ENCODE peak calls at places on chromosomes 7 and 10, in four cellular contexts. J is HepG2, E is SK-N-SH, K is H1. B is an unnamed sample.

GRCh38 chr7:7861211-7861633 is 107.4 kb upstream of the GLCCI1 start:
- DNase-seq in J (peak; percentile 49), E (no peak), K (no peak), B (no peak)

GRCh38 chr7:94303736-94304135 is 91.0 kb upstream of the COL1A2 start:
- DNase-seq in J (no peak), E (no peak), K (no peak), B (no peak)

GRCh38 chr7:55251313-55251712 is 113.8 kb upstream of the LANCL2 start:
- DNase-seq in J (no peak), E (no peak), K (no peak), B (no peak)

GRCh38 chr7:50962281-50962883 is 179.7 kb upstream of the GRB10 start:
- DNase-seq in J (no peak), E (no peak), K (no peak), B (no peak)

GRCh38 chr7:56105508-56105907 is 768 bp downstream of the CHCHD2 start:
- DNase-seq in J (peak; percentile 73), E (no peak), K (no peak), B (no peak)

GRCh38 chr7:29102554-29103151 is 43.7 kb downstream of the CPVL start:
- DNase-seq in J (peak; percentile 48), E (peak; percentile 67), K (peak; percentile 80), B (no peak)

GRCh38 chr10:129892571-129893045 is 71.5 kb downstream of the EBF3 start:
- DNase-seq in J (no peak), E (peak; percentile 62), K (no peak), B (no peak)

GRCh38 chr7:99099499-99100077 is 44.3 kb downstream of the SMURF1 start:
- DNase-seq in J (peak; percentile 50), E (no peak), K (no peak), B (no peak)

GRCh38 chr7:151142686-151143040 is 24.8 kb downstream of the GBX1 start:
- DNase-seq in J (no peak), E (no peak), K (no peak), B (no peak)

GRCh38 chr7:73736885-73737284 is 1.7 kb downstream of the ABHD11 start:
- DNase-seq in J (no peak), E (no peak), K (no peak), B (no peak)

GRCh38 chr10:12631787-12632562 is 282.6 kb downstream of the CAMK1D start:
- DNase-seq in J (peak; percentile 69), E (no peak), K (no peak), B (no peak)

GRCh38 chr10:77555591-77556212 is 81.9 kb downstream of the KCNMA1 start:
- DNase-seq in J (no peak), E (no peak), K (no peak), B (no peak)

GRCh38 chr7:29865526-29865925 is 59.2 kb downstream of the WIPF3 start:
- DNase-seq in J (peak; percentile 15), E (no peak), K (no peak), B (no peak)

GRCh38 chr7:23471090-23471859 is 984 bp upstream of the IGF2BP3 start:
- DNase-seq in J (peak; percentile 83), E (peak; percentile 93), K (peak; percentile 89), B (no peak)

GRCh38 chr10:107415446-107415845 is 250.9 kb upstream of the SORCS1 start:
- DNase-seq in J (no peak), E (no peak), K (no peak), B (no peak)

DNA sequence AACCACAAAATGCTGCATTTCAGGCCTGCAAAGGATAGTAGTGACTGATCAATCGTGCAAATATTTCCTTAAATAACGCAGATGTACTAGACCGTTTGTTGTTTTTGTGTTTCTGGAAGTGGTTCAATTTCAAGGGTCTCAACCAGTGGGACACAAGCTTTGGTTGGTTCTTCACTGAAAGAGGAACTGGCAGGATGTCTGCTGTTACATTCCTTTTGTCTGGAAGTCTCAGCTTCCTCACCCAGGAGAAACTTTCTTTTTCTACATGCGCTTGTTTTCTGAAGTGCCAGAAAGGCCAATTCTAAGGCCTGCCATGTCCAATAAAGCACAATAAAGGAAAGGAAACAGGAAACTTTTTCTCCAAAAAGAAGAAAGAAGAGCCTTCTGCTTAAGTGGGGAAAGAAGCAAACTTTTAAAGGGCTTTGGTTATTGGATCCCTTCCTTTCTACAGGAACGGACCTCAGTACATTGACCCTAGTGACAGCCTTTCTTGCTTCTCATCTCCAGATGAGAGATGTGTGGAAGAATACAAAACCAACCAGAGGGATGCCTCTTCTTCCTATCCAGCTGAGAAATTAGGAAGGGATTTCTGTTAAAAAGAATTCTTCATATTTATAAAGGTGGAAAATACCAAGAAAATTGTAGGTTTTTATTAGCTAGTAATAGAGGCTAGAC is 4.2 kb downstream of the DKK1 start:
- DNase-seq in J (no peak), E (no peak), K (no peak), B (no peak)
- H3K4me2 ChIP-seq in J (no peak overlapping the region), E (peak overlapping the region; percentile 83), K (no peak overlapping the region), B (no peak overlapping the region)

GRCh38 chr10:113525713-113526112 is 27.1 kb upstream of the HABP2 start:
- DNase-seq in J (no peak), E (no peak), K (no peak), B (no peak)

GRCh38 chr10:113524120-113524519 is 28.7 kb upstream of the HABP2 start:
- DNase-seq in J (peak; percentile 11), E (no peak), K (no peak), B (no peak)

GRCh38 chr10:113523628-113524027 is 29.2 kb upstream of the HABP2 start:
- DNase-seq in J (no peak), E (no peak), K (no peak), B (no peak)

GRCh38 chr10:113523071-113523470 is 29.8 kb upstream of the HABP2 start:
- DNase-seq in J (no peak), E (no peak), K (no peak), B (no peak)

GRCh38 chr10:113524539-113525490 is 28.0 kb upstream of the HABP2 start:
- DNase-seq in J (no peak), E (no peak), K (no peak), B (no peak)
- TF ChIP-seq TCF12 in J (no peak), E (no peak), K (no peak), B (no peak)

DNA sequence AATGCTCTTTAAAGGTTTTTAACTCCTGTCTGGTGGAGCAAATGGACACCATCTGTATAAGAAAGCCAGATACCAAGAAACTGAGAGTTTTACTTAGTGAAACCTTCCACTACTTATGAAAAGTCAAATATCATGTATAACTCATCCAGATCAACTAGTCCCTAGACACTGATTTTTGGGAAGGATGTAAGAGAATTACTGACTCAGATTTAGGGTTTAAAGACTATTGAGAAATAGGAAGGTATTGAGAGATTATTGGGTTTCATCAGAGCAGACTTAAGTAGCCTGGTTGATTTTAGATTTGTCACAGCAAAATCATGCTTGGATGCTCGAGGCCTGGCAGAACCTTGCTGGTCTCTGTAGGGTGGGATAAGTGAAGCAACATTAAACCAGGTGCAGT is 3.1 kb downstream of the CSTF2T start:
- DNase-seq in J (no peak), E (no peak), K (no peak), B (no peak)
- H3K4me2 ChIP-seq in J (no peak overlapping the region), E (no peak overlapping the region), K (no peak overlapping the region), B (no peak overlapping the region)

GRCh38 chr10:3761916-3762708 is 22.9 kb downstream of the KLF6 start:
- DNase-seq in J (peak; percentile 73), E (no peak), K (no peak), B (no peak)

GRCh38 chr10:3765376-3765667 is 19.7 kb downstream of the KLF6 start:
- DNase-seq in J (no peak), E (no peak), K (no peak), B (no peak)

GRCh38 chr10:3764626-3765375 is 20.2 kb downstream of the KLF6 start:
- DNase-seq in J (no peak), E (no peak), K (no peak), B (no peak)

GRCh38 chr10:3763035-3763456 is 22.0 kb downstream of the KLF6 start:
- DNase-seq in J (no peak), E (no peak), K (no peak), B (no peak)

GRCh38 chr10:3763852-3764625 is 21.0 kb downstream of the KLF6 start:
- DNase-seq in J (no peak), E (no peak), K (no peak), B (no peak)
- TF ChIP-seq TCF12 in J (no peak), E (peak; percentile 40), K (no peak), B (no peak)

GRCh38 chr10:83076443-83076842 is 1062.9 kb upstream of the GHITM start:
- DNase-seq in J (no peak), E (no peak), K (no peak), B (no peak)

GRCh38 chr10:83083866-83084265 is 1055.4 kb upstream of the GHITM start:
- DNase-seq in J (no peak), E (no peak), K (no peak), B (no peak)

GRCh38 chr10:83075395-83076072 is 1063.8 kb upstream of the GHITM start:
- DNase-seq in J (no peak), E (peak; percentile 44), K (no peak), B (no peak)

GRCh38 chr10:83078645-83079044 is 1060.7 kb upstream of the GHITM start:
- DNase-seq in J (no peak), E (no peak), K (no peak), B (no peak)

DNA sequence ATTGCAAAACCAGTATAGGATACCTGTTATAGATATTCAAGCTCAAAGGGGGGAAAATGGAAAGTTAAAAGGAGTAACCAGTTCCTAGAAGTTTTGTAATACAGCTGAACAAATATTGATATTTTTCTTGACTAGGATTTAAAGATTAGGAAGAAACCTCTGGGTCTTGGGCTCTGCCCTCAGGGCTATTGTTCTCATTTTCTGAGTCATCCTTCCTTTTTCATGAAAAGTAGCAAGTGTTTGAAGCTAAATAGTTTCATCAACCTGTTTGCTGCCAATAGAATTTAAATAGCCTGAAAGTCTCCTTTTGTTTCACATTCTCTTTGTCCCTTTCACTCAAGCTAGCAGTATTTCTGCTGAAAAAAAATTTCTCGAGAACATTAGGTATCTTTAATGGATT is 1061.1 kb upstream of the GHITM start:
- DNase-seq in J (no peak), E (no peak), K (no peak), B (no peak)
- H3K4me2 ChIP-seq in J (no peak overlapping the region), E (no peak overlapping the region), K (peak overlapping the region; percentile 21), B (no peak overlapping the region)

GRCh38 chr7:194257-194995 is 2.1 kb downstream of the FAM20C start:
- DNase-seq in J (peak; percentile 90), E (peak; percentile 62), K (no peak), B (no peak)
- TF ChIP-seq TCF12 in J (no peak), E (no peak), K (no peak), B (no peak)

GRCh38 chr10:15349133-15349532 is 22.0 kb downstream of the FAM171A1 start:
- DNase-seq in J (no peak), E (no peak), K (no peak), B (no peak)
- H3K4me2 ChIP-seq in J (no peak overlapping the region), E (no peak overlapping the region), K (no peak overlapping the region), B (no peak overlapping the region)

B was measured in GM12878.